ENCODE peak calls at places on chromosomes 12 and 14, in four cellular contexts. G is GM23338, F is upper lobe of right lung, W is PC-9. I is an unnamed sample. For H3K27me3 and H3K36me3, the result is how much of the 10 kb centered on the place peaks cover.

GRCh38 chr14:63432228-63432627 is 110.9 kb downstream of the PPP2R5E start:
- DNase-seq in G (no peak), F (no peak), W (no peak), I (no peak)

GRCh38 chr12:9741726-9742125 is 8.8 kb upstream of the CLECL1 start:
- DNase-seq in G (no peak), F (no peak), W (no peak), I (peak)

GRCh38 chr14:56417173-56417572 is 162.4 kb upstream of the TMEM260 start:
- DNase-seq in G (no peak), F (no peak), W (no peak), I (no peak)

GRCh38 chr14:97077253-97077653 is 280.1 kb downstream of the VRK1 start:
- DNase-seq in G (no peak), F (no peak), W (peak), I (peak)

GRCh38 chr12:70831538-70831937 is 89.0 kb downstream of the PTPRR start:
- DNase-seq in G (no peak), F (no peak), W (no peak), I (no peak)

GRCh38 chr12:132036063-132036683 is 86.4 kb downstream of the EP400 start:
- DNase-seq in G (no peak), F (no peak), W (no peak), I (no peak)

GRCh38 chr12:25388216-25388615 is 137.5 kb upstream of the KRAS start:
- DNase-seq in G (no peak), F (no peak), W (no peak), I (peak)

GRCh38 chr12:27285395-27285794 is 41.3 kb downstream of the STK38L start:
- DNase-seq in G (no peak), F (no peak), W (no peak), I (no peak)

GRCh38 chr14:56855891-56856461 is 45.7 kb upstream of the OTX2 start:
- DNase-seq in G (peak), F (no peak), W (no peak), I (no peak)

GRCh38 chr12:126855768-126856167 is 1411.2 kb upstream of the TMEM132C start:
- DNase-seq in G (no peak), F (no peak), W (no peak), I (no peak)
- H3K27me3 ChIP-seq in G (under half), F (under half), W (under half), I (under half)

GRCh38 chr14:75794615-75795038 is 133.6 kb downstream of the TTLL5 start:
- DNase-seq in G (peak), F (no peak), W (peak), I (no peak)

GRCh38 chr14:75793806-75794205 is 132.8 kb downstream of the TTLL5 start:
- DNase-seq in G (peak), F (no peak), W (no peak), I (no peak)
- TF ChIP-seq CTCF in G (peak), F (no peak), W (peak), I (no peak)

DNA sequence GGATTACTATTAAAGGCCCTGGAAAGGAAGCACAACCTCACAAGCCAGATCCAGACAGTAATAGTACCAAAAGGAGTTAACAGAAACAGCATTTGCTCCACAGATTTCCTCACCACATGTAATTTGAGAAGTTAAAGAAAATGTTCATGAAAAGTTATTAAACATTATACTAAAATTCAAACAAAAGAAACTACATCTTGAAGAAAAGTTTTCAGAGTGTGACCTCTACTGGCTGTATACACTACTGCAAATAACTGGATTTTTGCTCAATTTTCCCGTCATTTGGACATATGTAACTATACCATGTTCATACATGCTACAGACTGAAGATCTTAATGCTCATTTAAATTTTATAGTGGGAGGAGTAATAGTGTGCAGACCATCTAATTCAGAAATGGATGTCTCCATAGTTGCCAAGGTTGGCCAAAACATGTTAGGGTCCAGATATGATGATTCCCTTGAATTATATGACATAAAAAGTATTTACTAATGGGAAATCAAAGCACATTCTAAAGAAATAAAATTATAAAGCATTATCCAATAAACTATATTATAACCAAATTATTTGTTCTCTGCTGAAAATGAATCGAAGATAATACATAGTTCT is 5.6 kb downstream of the KRR1 start:
- DNase-seq in G (no peak), F (no peak), W (no peak), I (no peak)
- H3K36me3 ChIP-seq in G (under half), F (half or more), W (under half), I (under half)

GRCh38 chr14:93716002-93716401 is 72.3 kb downstream of the PRIMA1 start:
- DNase-seq in G (no peak), F (no peak), W (no peak), I (no peak)
- H3K27me3 ChIP-seq in G (under half), F (under half), W (half or more), I (under half)

DNA sequence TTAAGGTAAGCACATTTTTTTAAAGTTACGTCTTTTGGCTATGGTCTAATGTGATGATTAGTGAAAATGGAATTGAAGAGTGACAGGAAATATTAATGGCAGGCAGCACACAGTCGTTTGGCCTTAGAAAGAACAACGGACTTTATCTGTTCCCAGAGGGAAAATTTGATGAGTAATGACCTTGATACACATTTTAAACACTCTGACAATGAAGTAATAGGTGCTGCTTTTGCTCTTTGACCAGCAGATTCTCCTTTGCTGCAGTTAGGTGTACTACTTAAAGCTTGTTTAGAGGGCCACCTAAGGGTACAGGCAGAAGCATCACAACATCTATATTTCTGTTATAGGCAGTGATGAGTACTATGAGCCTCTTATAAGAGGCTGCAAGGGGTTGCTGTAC is 27.1 kb upstream of the RNU6-8 start:
- DNase-seq in G (no peak), F (no peak), W (no peak), I (no peak)
- TF ChIP-seq CTCF in G (no peak), F (no peak), W (no peak), I (no peak)

GRCh38 chr14:75081835-75082234 is 12.4 kb downstream of the ZC2HC1C start:
- DNase-seq in G (no peak), F (no peak), W (no peak), I (no peak)
- H3K36me3 ChIP-seq in G (under half), F (under half), W (under half), I (under half)

GRCh38 chr14:23301288-23301968 is 1.2 kb downstream of the PPP1R3E start:
- DNase-seq in G (peak), F (peak), W (peak), I (peak)
- H3K27me3 ChIP-seq in G (half or more), F (under half), W (under half), I (under half)

GRCh38 chr12:107580750-107581529 is 104.7 kb upstream of the PWP1 start:
- DNase-seq in G (peak), F (no peak), W (no peak), I (no peak)
- TF ChIP-seq CTCF in G (no peak), F (no peak), W (no peak), I (no peak)

GRCh38 chr14:73255005-73255400 is 17.7 kb downstream of the PAPLN start:
- DNase-seq in G (no peak), F (no peak), W (no peak), I (no peak)
- H3K36me3 ChIP-seq in G (under half), F (under half), W (under half), I (under half)

I was measured in GM06990.